ENCODE peak calls at places on chromosomes 11 and 22, in four cellular contexts. One of them, this sample, is unnamed.

GRCh38 chr11:43419460-43419859 is 60.7 kb downstream of the TTC17 start:
- DNase-seq in esophagus squamous epithelium: no peak
- DNase-seq in fibroblast of the aortic adventitia: peak; percentile 58
- DNase-seq in heart right ventricle: no peak
- DNase-seq in this sample: no peak

GRCh38 chr11:93268287-93269040 is 62.1 kb upstream of the DEUP1 start:
- DNase-seq in esophagus squamous epithelium: no peak
- DNase-seq in fibroblast of the aortic adventitia: no peak
- DNase-seq in heart right ventricle: no peak
- DNase-seq in this sample: no peak

GRCh38 chr11:45092901-45093760 is 53.3 kb upstream of the PRDM11 start:
- DNase-seq in esophagus squamous epithelium: no peak
- DNase-seq in fibroblast of the aortic adventitia: peak; percentile 66
- DNase-seq in heart right ventricle: no peak
- DNase-seq in this sample: peak; percentile 2

GRCh38 chr11:124944565-124944964 is 8.7 kb upstream of the HEPACAM start:
- DNase-seq in esophagus squamous epithelium: no peak
- DNase-seq in fibroblast of the aortic adventitia: no peak
- DNase-seq in heart right ventricle: no peak
- DNase-seq in this sample: no peak

GRCh38 chr11:96049426-96049825 is 125.5 kb upstream of the MTMR2 start:
- DNase-seq in esophagus squamous epithelium: no peak
- DNase-seq in fibroblast of the aortic adventitia: peak; percentile 79
- DNase-seq in heart right ventricle: no peak
- DNase-seq in this sample: no peak

GRCh38 chr11:126007263-126007662 is 55.4 kb downstream of the CDON start:
- DNase-seq in esophagus squamous epithelium: no peak
- DNase-seq in fibroblast of the aortic adventitia: peak; percentile 35
- DNase-seq in heart right ventricle: no peak
- DNase-seq in this sample: no peak

GRCh38 chr11:70107191-70107590 is 29.1 kb downstream of the ANO1 start:
- DNase-seq in esophagus squamous epithelium: no peak
- DNase-seq in fibroblast of the aortic adventitia: no peak
- DNase-seq in heart right ventricle: peak; percentile 4
- DNase-seq in this sample: no peak

GRCh38 chr11:130673698-130674097 is 225.3 kb downstream of the ADAMTS15 start:
- DNase-seq in esophagus squamous epithelium: no peak
- DNase-seq in fibroblast of the aortic adventitia: peak; percentile 13
- DNase-seq in heart right ventricle: no peak
- DNase-seq in this sample: no peak

GRCh38 chr11:74611369-74611861 is 19.0 kb downstream of the POLD3 start:
- DNase-seq in esophagus squamous epithelium: no peak
- DNase-seq in fibroblast of the aortic adventitia: peak; percentile 91
- DNase-seq in heart right ventricle: no peak
- DNase-seq in this sample: no peak

GRCh38 chr11:134293119-134294113 is 17.2 kb downstream of the GLB1L3 start:
- DNase-seq in esophagus squamous epithelium: no peak
- DNase-seq in fibroblast of the aortic adventitia: no peak
- DNase-seq in heart right ventricle: no peak
- DNase-seq in this sample: peak; percentile 49

GRCh38 chr11:82960000-82960778 is 58.7 kb downstream of the DDIAS start:
- DNase-seq in esophagus squamous epithelium: no peak
- DNase-seq in fibroblast of the aortic adventitia: no peak
- DNase-seq in heart right ventricle: no peak
- DNase-seq in this sample: no peak

GRCh38 chr11:14418801-14419417 is 59.9 kb upstream of the RRAS2 start:
- DNase-seq in esophagus squamous epithelium: no peak
- DNase-seq in fibroblast of the aortic adventitia: no peak
- DNase-seq in heart right ventricle: no peak
- DNase-seq in this sample: no peak

GRCh38 chr11:83156996-83157754 is at the start of gene PCF11:
- DNase-seq in esophagus squamous epithelium: no peak
- DNase-seq in fibroblast of the aortic adventitia: no peak
- DNase-seq in heart right ventricle: no peak
- DNase-seq in this sample: no peak

GRCh38 chr11:129143335-129143734 is 48.8 kb downstream of the ARHGAP32 start:
- DNase-seq in esophagus squamous epithelium: no peak
- DNase-seq in fibroblast of the aortic adventitia: peak; percentile 98
- DNase-seq in heart right ventricle: peak; percentile 51
- DNase-seq in this sample: peak; percentile 64

GRCh38 chr11:117771841-117772240 is 25.2 kb downstream of the DSCAML1 start:
- DNase-seq in esophagus squamous epithelium: no peak
- DNase-seq in fibroblast of the aortic adventitia: no peak
- DNase-seq in heart right ventricle: no peak
- DNase-seq in this sample: no peak

GRCh38 chr22:20937794-20938148 is 20.6 kb downstream of the CRKL start:
- DNase-seq in esophagus squamous epithelium: no peak
- DNase-seq in fibroblast of the aortic adventitia: no peak
- DNase-seq in heart right ventricle: no peak
- DNase-seq in this sample: no peak

GRCh38 chr22:32080904-32081303 is 37.8 kb downstream of the SLC5A1 start:
- DNase-seq in esophagus squamous epithelium: no peak
- DNase-seq in fibroblast of the aortic adventitia: peak; percentile 68
- DNase-seq in heart right ventricle: no peak
- DNase-seq in this sample: no peak

GRCh38 chr22:22802346-22802970 is 85.2 kb upstream of the IGLL5 start:
- DNase-seq in esophagus squamous epithelium: no peak
- DNase-seq in fibroblast of the aortic adventitia: no peak
- DNase-seq in heart right ventricle: no peak
- DNase-seq in this sample: no peak
- TF ChIP-seq CTCF in esophagus squamous epithelium: no peak
- TF ChIP-seq CTCF in fibroblast of the aortic adventitia: no peak
- TF ChIP-seq CTCF in heart right ventricle: peak; percentile 49
- TF ChIP-seq CTCF in this sample: no peak

DNA sequence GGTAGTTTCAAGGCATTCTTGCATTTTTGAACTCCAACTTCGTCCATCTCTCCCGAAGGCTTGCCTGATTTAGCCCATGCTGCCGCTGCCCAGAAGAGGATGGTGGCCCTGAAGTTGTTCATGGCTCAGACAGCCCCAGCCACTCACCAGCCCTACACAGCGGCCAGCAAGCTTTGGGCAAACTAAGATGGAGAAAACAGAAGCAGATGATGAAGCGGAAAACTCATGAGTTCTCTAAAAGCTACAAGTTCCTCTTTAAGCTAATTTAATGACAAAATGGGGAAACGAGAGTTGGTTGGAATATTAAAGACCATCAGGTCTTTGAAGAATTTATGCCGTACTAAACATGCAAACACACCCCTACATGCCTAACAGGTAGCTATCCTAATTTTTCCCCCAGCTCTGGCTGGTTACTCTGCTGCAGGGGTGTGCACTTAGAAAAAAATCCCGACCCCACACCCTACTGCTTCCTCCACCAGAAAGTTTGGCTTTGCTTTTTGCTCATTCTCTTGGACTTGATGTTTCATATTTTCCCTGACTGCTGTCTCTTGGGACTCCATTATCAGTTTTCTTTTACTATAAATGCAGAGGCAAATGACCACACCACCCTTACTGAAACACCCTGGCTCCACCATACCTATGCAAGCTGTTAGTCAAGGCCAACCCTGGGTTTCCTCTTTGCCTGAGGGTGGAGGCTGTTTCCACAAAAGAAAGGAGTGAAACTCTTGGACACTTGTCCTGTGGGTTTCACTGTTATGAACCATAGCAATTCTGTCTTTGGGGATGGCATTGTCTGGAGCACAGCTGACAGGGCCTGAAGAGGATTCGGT is at the start of gene MPEG1:
- DNase-seq in esophagus squamous epithelium: no peak
- DNase-seq in fibroblast of the aortic adventitia: no peak
- DNase-seq in heart right ventricle: no peak
- DNase-seq in this sample: no peak
- H3K4me3 ChIP-seq in esophagus squamous epithelium: peak within 1 kb of the TSS; percentile 24
- H3K4me3 ChIP-seq in fibroblast of the aortic adventitia: no peak within 1 kb of the TSS
- H3K4me3 ChIP-seq in heart right ventricle: peak within 1 kb of the TSS; percentile 8
- H3K4me3 ChIP-seq in this sample: no peak within 1 kb of the TSS

GRCh38 chr11:2868604-2869526 is 16.7 kb downstream of the CDKN1C start:
- DNase-seq in esophagus squamous epithelium: no peak
- DNase-seq in fibroblast of the aortic adventitia: no peak
- DNase-seq in heart right ventricle: no peak
- DNase-seq in this sample: no peak

GRCh38 chr11:2869561-2870427 is 15.8 kb downstream of the CDKN1C start:
- DNase-seq in esophagus squamous epithelium: no peak
- DNase-seq in fibroblast of the aortic adventitia: no peak
- DNase-seq in heart right ventricle: no peak
- DNase-seq in this sample: no peak

GRCh38 chr11:2870955-2871720 is 14.4 kb downstream of the CDKN1C start:
- DNase-seq in esophagus squamous epithelium: no peak
- DNase-seq in fibroblast of the aortic adventitia: no peak
- DNase-seq in heart right ventricle: no peak
- DNase-seq in this sample: no peak

GRCh38 chr11:2867722-2868548 is 17.6 kb downstream of the CDKN1C start:
- DNase-seq in esophagus squamous epithelium: no peak
- DNase-seq in fibroblast of the aortic adventitia: no peak
- DNase-seq in heart right ventricle: no peak
- DNase-seq in this sample: no peak

DNA sequence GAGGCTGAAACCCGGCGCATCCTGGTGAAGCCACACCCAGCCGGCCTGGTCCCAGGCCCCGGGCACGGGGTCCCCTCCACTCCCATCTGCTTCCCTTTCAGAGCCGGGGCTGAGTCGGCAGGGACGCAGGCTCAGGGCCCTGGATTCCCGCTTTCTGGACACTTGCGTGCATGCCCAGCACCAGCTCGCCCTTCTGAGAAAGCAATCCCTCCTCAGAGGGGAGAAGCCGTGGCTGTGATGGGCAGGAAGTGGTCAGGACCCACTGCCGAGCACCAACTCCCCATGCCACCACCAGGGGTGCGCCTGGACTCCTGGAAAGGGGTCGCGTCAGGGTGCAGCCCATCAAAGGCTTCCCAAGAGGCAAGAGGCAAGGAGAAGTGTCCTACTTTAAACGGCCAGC is 15.1 kb downstream of the CDKN1C start:
- DNase-seq in esophagus squamous epithelium: no peak
- DNase-seq in fibroblast of the aortic adventitia: no peak
- DNase-seq in heart right ventricle: no peak
- DNase-seq in this sample: no peak
- TF ChIP-seq CTCF in esophagus squamous epithelium: no peak
- TF ChIP-seq CTCF in fibroblast of the aortic adventitia: no peak
- TF ChIP-seq CTCF in heart right ventricle: no peak
- TF ChIP-seq CTCF in this sample: no peak

GRCh38 chr11:33375688-33376311 is 118.6 kb downstream of the HIPK3 start:
- DNase-seq in esophagus squamous epithelium: no peak
- DNase-seq in fibroblast of the aortic adventitia: peak; percentile 40
- DNase-seq in heart right ventricle: no peak
- DNase-seq in this sample: no peak

GRCh38 chr11:33373636-33374035 is 116.5 kb downstream of the HIPK3 start:
- DNase-seq in esophagus squamous epithelium: no peak
- DNase-seq in fibroblast of the aortic adventitia: no peak
- DNase-seq in heart right ventricle: no peak
- DNase-seq in this sample: no peak

GRCh38 chr11:33376331-33377099 is 119.3 kb downstream of the HIPK3 start:
- DNase-seq in esophagus squamous epithelium: no peak
- DNase-seq in fibroblast of the aortic adventitia: no peak
- DNase-seq in heart right ventricle: peak; percentile 19
- DNase-seq in this sample: no peak

GRCh38 chr11:33377100-33377851 is 120.1 kb downstream of the HIPK3 start:
- DNase-seq in esophagus squamous epithelium: no peak
- DNase-seq in fibroblast of the aortic adventitia: peak; percentile 62
- DNase-seq in heart right ventricle: no peak
- DNase-seq in this sample: no peak

GRCh38 chr11:33375236-33375635 is 118.1 kb downstream of the HIPK3 start:
- DNase-seq in esophagus squamous epithelium: no peak
- DNase-seq in fibroblast of the aortic adventitia: no peak
- DNase-seq in heart right ventricle: no peak
- DNase-seq in this sample: no peak
- H3K4me3 ChIP-seq in esophagus squamous epithelium: peak overlapping the region; percentile 71
- H3K4me3 ChIP-seq in fibroblast of the aortic adventitia: peak overlapping the region; percentile 68
- H3K4me3 ChIP-seq in heart right ventricle: no peak overlapping the region
- H3K4me3 ChIP-seq in this sample: no peak overlapping the region

DNA sequence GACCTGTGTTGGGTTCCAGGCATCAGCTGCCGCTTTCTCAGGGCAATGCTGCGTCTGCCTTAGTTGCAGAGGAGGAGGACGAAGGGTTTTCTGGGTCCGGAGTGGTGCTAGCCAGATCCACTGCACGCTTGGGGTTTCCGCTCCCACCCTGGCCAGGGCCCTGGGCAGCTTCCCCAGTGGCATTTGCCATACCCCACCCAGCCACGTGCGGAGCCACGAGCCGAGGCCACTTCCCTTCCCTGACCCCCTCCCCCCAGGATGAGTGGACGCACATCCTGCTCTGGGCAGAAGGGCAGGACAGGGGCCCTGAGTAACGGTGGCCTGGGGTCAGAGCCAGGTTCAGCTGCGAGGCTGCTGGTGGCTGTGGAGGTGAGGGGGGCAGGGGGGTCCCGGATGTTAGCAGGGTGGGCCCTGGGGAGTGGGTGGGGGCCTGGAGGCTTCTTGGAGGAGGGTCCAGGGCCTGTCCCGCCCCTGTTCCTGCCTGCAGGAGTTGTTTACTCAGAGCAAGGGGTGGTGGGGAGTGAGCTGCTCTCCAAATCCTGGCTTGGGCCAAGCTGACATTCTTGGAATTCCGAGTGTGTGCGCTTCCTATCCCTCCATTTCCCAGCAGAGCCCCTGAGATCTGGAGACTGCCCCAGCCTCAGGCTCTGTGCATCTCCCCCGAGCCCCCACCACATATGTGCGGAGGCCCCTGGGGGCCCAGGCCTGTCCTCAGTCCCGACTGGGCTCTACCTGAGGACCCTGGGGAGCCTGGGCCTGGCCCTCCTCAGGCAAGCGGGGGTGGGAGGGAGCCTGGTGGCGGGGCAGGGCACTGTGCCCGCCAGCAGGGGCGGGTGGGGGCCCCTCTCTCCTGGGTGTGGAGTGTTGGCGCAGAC is 1.4 kb downstream of the TSPAN4 start:
- DNase-seq in esophagus squamous epithelium: no peak
- DNase-seq in fibroblast of the aortic adventitia: peak; percentile 99
- DNase-seq in heart right ventricle: peak; percentile 88
- DNase-seq in this sample: peak; percentile 95
- TF ChIP-seq CTCF in esophagus squamous epithelium: no peak
- TF ChIP-seq CTCF in fibroblast of the aortic adventitia: no peak
- TF ChIP-seq CTCF in heart right ventricle: no peak
- TF ChIP-seq CTCF in this sample: no peak

This sample was measured in lower leg skin.